ENCODE peak calls at places on chromosomes 12 and 14, in four cellular contexts. One of them, this sample, is unnamed.
A peak's percentile ranks its signal among the peaks of the same experiment; 100 is the strongest.

GRCh38 chr14:104282332-104283196 is 144.2 kb downstream of the KIF26A start:
- DNase-seq in activated T-helper 9 cell treated with anti-CD3 and anti-CD28 coated beads, Interleukin-2, amount 50 U/mL, for 16 hours: no peak
- DNase-seq in aorta: no peak
- DNase-seq in NCI-H748 treated with DMSO at 0.1 percent for 48 hours: no peak
- DNase-seq in this sample: peak; percentile 87

GRCh38 chr12:2198088-2198501 is 145.3 kb downstream of the CACNA1C start:
- DNase-seq in aorta: no peak
- DNase-seq in NCI-H748 treated with DMSO at 0.1 percent for 48 hours: no peak
- DNase-seq in activated T-helper 9 cell treated with anti-CD3 and anti-CD28 coated beads, Interleukin-2, amount 50 U/mL, for 16 hours: no peak
- DNase-seq in this sample: no peak

GRCh38 chr12:47396902-47397663 is 308.7 kb downstream of the RPAP3 start:
- DNase-seq in aorta: no peak
- DNase-seq in activated T-helper 9 cell treated with anti-CD3 and anti-CD28 coated beads, Interleukin-2, amount 50 U/mL, for 16 hours: no peak
- DNase-seq in NCI-H748 treated with DMSO at 0.1 percent for 48 hours: no peak
- DNase-seq in this sample: no peak

GRCh38 chr12:26273811-26274210 is 78.4 kb downstream of the SSPN start:
- DNase-seq in aorta: peak; percentile 65
- DNase-seq in NCI-H748 treated with DMSO at 0.1 percent for 48 hours: no peak
- DNase-seq in activated T-helper 9 cell treated with anti-CD3 and anti-CD28 coated beads, Interleukin-2, amount 50 U/mL, for 16 hours: no peak
- DNase-seq in this sample: no peak

GRCh38 chr12:22321620-22322019 is 12.9 kb downstream of the ST8SIA1 start:
- DNase-seq in activated T-helper 9 cell treated with anti-CD3 and anti-CD28 coated beads, Interleukin-2, amount 50 U/mL, for 16 hours: peak; percentile 5
- DNase-seq in aorta: peak; percentile 59
- DNase-seq in NCI-H748 treated with DMSO at 0.1 percent for 48 hours: no peak
- DNase-seq in this sample: no peak

GRCh38 chr14:32129124-32129523 is 52.0 kb downstream of the ARHGAP5 start:
- DNase-seq in aorta: no peak
- DNase-seq in NCI-H748 treated with DMSO at 0.1 percent for 48 hours: no peak
- DNase-seq in activated T-helper 9 cell treated with anti-CD3 and anti-CD28 coated beads, Interleukin-2, amount 50 U/mL, for 16 hours: no peak
- DNase-seq in this sample: no peak

GRCh38 chr12:89439946-89440345 is 84.7 kb downstream of the GALNT4 start:
- DNase-seq in activated T-helper 9 cell treated with anti-CD3 and anti-CD28 coated beads, Interleukin-2, amount 50 U/mL, for 16 hours: no peak
- DNase-seq in aorta: no peak
- DNase-seq in NCI-H748 treated with DMSO at 0.1 percent for 48 hours: no peak
- DNase-seq in this sample: no peak

GRCh38 chr12:60191676-60192359 is 596.0 kb downstream of the SLC16A7 start:
- DNase-seq in NCI-H748 treated with DMSO at 0.1 percent for 48 hours: no peak
- DNase-seq in activated T-helper 9 cell treated with anti-CD3 and anti-CD28 coated beads, Interleukin-2, amount 50 U/mL, for 16 hours: no peak
- DNase-seq in aorta: no peak
- DNase-seq in this sample: no peak

GRCh38 chr12:19477071-19477470 is 37.8 kb downstream of the AEBP2 start:
- DNase-seq in activated T-helper 9 cell treated with anti-CD3 and anti-CD28 coated beads, Interleukin-2, amount 50 U/mL, for 16 hours: no peak
- DNase-seq in NCI-H748 treated with DMSO at 0.1 percent for 48 hours: no peak
- DNase-seq in aorta: no peak
- DNase-seq in this sample: no peak

GRCh38 chr14:61281186-61281676 is at the start of gene TMEM30B:
- DNase-seq in NCI-H748 treated with DMSO at 0.1 percent for 48 hours: peak; percentile 91
- DNase-seq in aorta: peak; percentile 56
- DNase-seq in activated T-helper 9 cell treated with anti-CD3 and anti-CD28 coated beads, Interleukin-2, amount 50 U/mL, for 16 hours: no peak
- DNase-seq in this sample: no peak

GRCh38 chr12:92784356-92784755 is 81.6 kb downstream of the PLEKHG7 start:
- DNase-seq in activated T-helper 9 cell treated with anti-CD3 and anti-CD28 coated beads, Interleukin-2, amount 50 U/mL, for 16 hours: no peak
- DNase-seq in NCI-H748 treated with DMSO at 0.1 percent for 48 hours: no peak
- DNase-seq in aorta: no peak
- DNase-seq in this sample: no peak

GRCh38 chr14:70704960-70705359 is 63.2 kb downstream of the TTC9 start:
- DNase-seq in aorta: no peak
- DNase-seq in NCI-H748 treated with DMSO at 0.1 percent for 48 hours: no peak
- DNase-seq in activated T-helper 9 cell treated with anti-CD3 and anti-CD28 coated beads, Interleukin-2, amount 50 U/mL, for 16 hours: no peak
- DNase-seq in this sample: no peak

GRCh38 chr12:111754671-111755070 is 12.1 kb upstream of the ALDH2 start:
- DNase-seq in activated T-helper 9 cell treated with anti-CD3 and anti-CD28 coated beads, Interleukin-2, amount 50 U/mL, for 16 hours: no peak
- DNase-seq in aorta: no peak
- DNase-seq in NCI-H748 treated with DMSO at 0.1 percent for 48 hours: no peak
- DNase-seq in this sample: no peak

GRCh38 chr14:72045271-72045670 is 113.0 kb downstream of the RGS6 start:
- DNase-seq in aorta: no peak
- DNase-seq in NCI-H748 treated with DMSO at 0.1 percent for 48 hours: no peak
- DNase-seq in activated T-helper 9 cell treated with anti-CD3 and anti-CD28 coated beads, Interleukin-2, amount 50 U/mL, for 16 hours: no peak
- DNase-seq in this sample: no peak

GRCh38 chr12:115294443-115295133 is 610.6 kb upstream of the TBX3 start:
- DNase-seq in activated T-helper 9 cell treated with anti-CD3 and anti-CD28 coated beads, Interleukin-2, amount 50 U/mL, for 16 hours: no peak
- DNase-seq in aorta: no peak
- DNase-seq in NCI-H748 treated with DMSO at 0.1 percent for 48 hours: no peak
- DNase-seq in this sample: no peak

GRCh38 chr14:90384543-90384911 is 12.3 kb upstream of the CALM1 start:
- DNase-seq in activated T-helper 9 cell treated with anti-CD3 and anti-CD28 coated beads, Interleukin-2, amount 50 U/mL, for 16 hours: no peak
- DNase-seq in aorta: no peak
- DNase-seq in NCI-H748 treated with DMSO at 0.1 percent for 48 hours: no peak
- DNase-seq in this sample: no peak